ENCODE peak calls at places on chromosome 15, in six cellular contexts. One of them, this sample, is unnamed.

GRCh38 chr15:65862682-65863081 is 6.6 kb upstream of the RAB11A start:
- DNase-seq in transverse colon: peak; percentile 40
- DNase-seq in AG10803: peak; percentile 48
- DNase-seq in ovary: no peak
- DNase-seq in upper lobe of right lung: no peak
- DNase-seq in AG09309: no peak
- DNase-seq in this sample: no peak

GRCh38 chr15:65326844-65327243 is 22.4 kb downstream of the RNU5B-1 start:
- DNase-seq in AG10803: no peak
- DNase-seq in upper lobe of right lung: no peak
- DNase-seq in ovary: no peak
- DNase-seq in AG09309: no peak
- DNase-seq in transverse colon: no peak
- DNase-seq in this sample: no peak

GRCh38 chr15:66948294-66948693 is 117.1 kb upstream of the SMAD3 start:
- DNase-seq in AG10803: peak; percentile 26
- DNase-seq in ovary: no peak
- DNase-seq in upper lobe of right lung: no peak
- DNase-seq in AG09309: no peak
- DNase-seq in transverse colon: no peak
- DNase-seq in this sample: no peak

GRCh38 chr15:44207643-44208042 is 12.6 kb upstream of the FRMD5 start:
- DNase-seq in transverse colon: no peak
- DNase-seq in ovary: no peak
- DNase-seq in AG09309: peak; percentile 46
- DNase-seq in upper lobe of right lung: no peak
- DNase-seq in AG10803: peak; percentile 89
- DNase-seq in this sample: no peak

GRCh38 chr15:62783303-62783957 is 259.1 kb upstream of the TPM1 start:
- DNase-seq in ovary: no peak
- DNase-seq in upper lobe of right lung: no peak
- DNase-seq in AG09309: peak; percentile 80
- DNase-seq in AG10803: peak; percentile 89
- DNase-seq in transverse colon: no peak
- DNase-seq in this sample: no peak

GRCh38 chr15:81385110-81386076 is 11.4 kb upstream of the TMC3 start:
- DNase-seq in transverse colon: peak; percentile 39
- DNase-seq in AG09309: no peak
- DNase-seq in AG10803: no peak
- DNase-seq in upper lobe of right lung: no peak
- DNase-seq in ovary: no peak
- DNase-seq in this sample: no peak

GRCh38 chr15:78991476-78991875 is 46.6 kb upstream of the CTSH start:
- DNase-seq in AG09309: no peak
- DNase-seq in AG10803: no peak
- DNase-seq in transverse colon: no peak
- DNase-seq in ovary: no peak
- DNase-seq in upper lobe of right lung: no peak
- DNase-seq in this sample: no peak

GRCh38 chr15:23734856-23735255 is 47.8 kb upstream of the NDN start:
- DNase-seq in AG09309: no peak
- DNase-seq in transverse colon: no peak
- DNase-seq in upper lobe of right lung: no peak
- DNase-seq in ovary: no peak
- DNase-seq in AG10803: no peak
- DNase-seq in this sample: no peak

GRCh38 chr15:37789392-37789776 is 145.1 kb upstream of the TMCO5A start:
- DNase-seq in AG10803: no peak
- DNase-seq in ovary: no peak
- DNase-seq in upper lobe of right lung: no peak
- DNase-seq in AG09309: no peak
- DNase-seq in transverse colon: no peak
- DNase-seq in this sample: peak; percentile 13

GRCh38 chr15:32107477-32108080 is 77.3 kb downstream of the CHRNA7 start:
- DNase-seq in AG10803: no peak
- DNase-seq in ovary: no peak
- DNase-seq in transverse colon: no peak
- DNase-seq in AG09309: no peak
- DNase-seq in upper lobe of right lung: no peak
- DNase-seq in this sample: no peak

GRCh38 chr15:80977627-80978036 is 12.0 kb downstream of the MESD start:
- DNase-seq in upper lobe of right lung: peak; percentile 74
- DNase-seq in ovary: peak; percentile 36
- DNase-seq in transverse colon: peak; percentile 78
- DNase-seq in AG09309: no peak
- DNase-seq in AG10803: peak; percentile 64
- DNase-seq in this sample: no peak

GRCh38 chr15:80093854-80094418 is 34.5 kb downstream of the ZFAND6 start:
- DNase-seq in ovary: peak; percentile 31
- DNase-seq in AG09309: no peak
- DNase-seq in transverse colon: peak; percentile 49
- DNase-seq in upper lobe of right lung: peak; percentile 69
- DNase-seq in AG10803: no peak
- DNase-seq in this sample: no peak

GRCh38 chr15:44633603-44634002 is 29.9 kb downstream of the SPG11 start:
- DNase-seq in ovary: no peak
- DNase-seq in upper lobe of right lung: no peak
- DNase-seq in AG10803: peak; percentile 72
- DNase-seq in AG09309: peak; percentile 24
- DNase-seq in transverse colon: no peak
- DNase-seq in this sample: no peak

GRCh38 chr15:29109762-29110161 is 159.9 kb downstream of the NSMCE3 start:
- DNase-seq in AG09309: no peak
- DNase-seq in ovary: no peak
- DNase-seq in transverse colon: no peak
- DNase-seq in upper lobe of right lung: no peak
- DNase-seq in AG10803: no peak
- DNase-seq in this sample: no peak

GRCh38 chr15:70480196-70480856 is 283.0 kb downstream of the UACA start:
- DNase-seq in transverse colon: no peak
- DNase-seq in AG09309: no peak
- DNase-seq in upper lobe of right lung: no peak
- DNase-seq in AG10803: no peak
- DNase-seq in ovary: no peak
- DNase-seq in this sample: no peak

GRCh38 chr15:52020253-52021085 is 1.4 kb downstream of the MAPK6 start:
- DNase-seq in AG10803: peak; percentile 46
- DNase-seq in ovary: no peak
- DNase-seq in transverse colon: no peak
- DNase-seq in upper lobe of right lung: no peak
- DNase-seq in AG09309: no peak
- DNase-seq in this sample: no peak

GRCh38 chr15:67146214-67146613 is 80.8 kb downstream of the SMAD3 start:
- DNase-seq in AG10803: peak; percentile 75
- DNase-seq in AG09309: no peak
- DNase-seq in upper lobe of right lung: no peak
- DNase-seq in ovary: peak; percentile 76
- DNase-seq in transverse colon: peak; percentile 63
- DNase-seq in this sample: no peak

GRCh38 chr15:77527164-77527778 is 105.4 kb downstream of the LINGO1 start:
- DNase-seq in AG09309: no peak
- DNase-seq in upper lobe of right lung: peak; percentile 68
- DNase-seq in ovary: peak; percentile 49
- DNase-seq in transverse colon: no peak
- DNase-seq in AG10803: peak; percentile 50
- DNase-seq in this sample: no peak

GRCh38 chr15:76332796-76333195 is 3.8 kb upstream of the ISL2 start:
- DNase-seq in upper lobe of right lung: no peak
- DNase-seq in transverse colon: no peak
- DNase-seq in AG09309: no peak
- DNase-seq in ovary: no peak
- DNase-seq in AG10803: no peak
- DNase-seq in this sample: no peak

GRCh38 chr15:36883705-36884355 is 216.5 kb downstream of the MEIS2 start:
- DNase-seq in ovary: peak; percentile 94
- DNase-seq in upper lobe of right lung: peak; percentile 89
- DNase-seq in transverse colon: peak; percentile 82
- DNase-seq in AG09309: peak; percentile 52
- DNase-seq in AG10803: peak; percentile 86
- DNase-seq in this sample: no peak

GRCh38 chr15:38038659-38039442 is 104.4 kb downstream of the TMCO5A start:
- DNase-seq in ovary: no peak
- DNase-seq in AG09309: peak; percentile 76
- DNase-seq in upper lobe of right lung: no peak
- DNase-seq in AG10803: peak; percentile 86
- DNase-seq in transverse colon: no peak
- DNase-seq in this sample: peak; percentile 55

GRCh38 chr15:65519781-65520299 is 2.4 kb upstream of the DPP8 start:
- DNase-seq in ovary: no peak
- DNase-seq in AG09309: no peak
- DNase-seq in AG10803: no peak
- DNase-seq in transverse colon: no peak
- DNase-seq in upper lobe of right lung: no peak
- DNase-seq in this sample: no peak

GRCh38 chr15:52102468-52102867 is 10.1 kb downstream of the BCL2L10 start:
- DNase-seq in AG10803: peak; percentile 90
- DNase-seq in AG09309: no peak
- DNase-seq in upper lobe of right lung: no peak
- DNase-seq in ovary: no peak
- DNase-seq in transverse colon: no peak
- DNase-seq in this sample: peak; percentile 95

GRCh38 chr15:57045741-57046382 is 127.4 kb downstream of the TCF12 start:
- DNase-seq in AG09309: no peak
- DNase-seq in transverse colon: no peak
- DNase-seq in AG10803: no peak
- DNase-seq in upper lobe of right lung: no peak
- DNase-seq in ovary: no peak
- DNase-seq in this sample: no peak

GRCh38 chr15:75204340-75205063 is 2.8 kb downstream of the C15orf39 start:
- DNase-seq in ovary: peak; percentile 92
- DNase-seq in upper lobe of right lung: peak; percentile 94
- DNase-seq in transverse colon: peak; percentile 96
- DNase-seq in AG10803: peak; percentile 86
- DNase-seq in AG09309: peak; percentile 60
- DNase-seq in this sample: no peak
- H3K4me3 ChIP-seq in ovary: peak overlapping the region; percentile 82
- H3K4me3 ChIP-seq in upper lobe of right lung: peak overlapping the region; percentile 100
- H3K4me3 ChIP-seq in transverse colon: no peak overlapping the region
- H3K4me3 ChIP-seq in AG10803: no peak overlapping the region
- H3K4me3 ChIP-seq in AG09309: no peak overlapping the region
- H3K4me3 ChIP-seq in this sample: no peak overlapping the region

DNA sequence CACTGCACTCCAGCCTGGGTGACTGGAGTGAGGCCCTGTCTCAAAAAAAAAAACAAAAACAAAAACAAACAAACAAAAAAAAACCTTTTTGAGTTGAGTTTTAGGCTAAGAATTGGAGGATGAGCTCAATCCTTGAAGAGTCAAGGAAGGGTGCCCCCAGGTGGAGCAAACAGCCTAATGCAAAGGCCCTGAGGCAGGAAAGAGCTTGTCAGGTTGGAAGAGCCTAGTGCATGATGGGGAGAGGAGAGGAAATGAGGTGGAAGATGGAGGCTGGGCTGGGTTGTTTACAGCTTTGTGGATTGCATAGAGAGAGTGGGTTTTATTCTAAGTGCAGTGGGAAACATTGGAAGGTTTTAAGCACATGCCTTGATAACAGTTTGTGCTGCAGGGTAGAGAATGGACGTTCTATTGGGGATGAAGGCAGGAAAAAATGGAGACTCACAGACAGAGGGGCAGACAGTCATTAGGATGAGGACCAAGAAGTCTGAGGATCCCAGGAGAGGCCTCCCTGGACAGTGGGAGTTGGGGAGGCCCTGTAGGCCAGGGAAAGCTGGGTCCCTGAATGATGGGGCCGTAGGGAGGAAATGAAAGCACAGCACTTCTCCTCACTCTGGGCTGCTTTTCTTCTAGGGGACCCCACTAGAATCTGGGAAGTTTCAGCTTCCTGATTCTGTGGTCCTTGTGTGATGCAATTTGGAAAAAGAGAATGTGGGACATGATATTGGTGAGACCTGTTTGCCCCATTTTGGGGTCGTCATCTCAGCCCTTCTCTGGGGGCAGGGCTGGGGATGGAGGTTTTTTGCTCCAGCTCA is 1.9 kb upstream of the SNX22 start:
- DNase-seq in transverse colon: no peak
- DNase-seq in AG10803: no peak
- DNase-seq in ovary: no peak
- DNase-seq in AG09309: no peak
- DNase-seq in upper lobe of right lung: no peak
- DNase-seq in this sample: no peak
- TF ChIP-seq CTCF in transverse colon: no peak
- TF ChIP-seq CTCF in AG10803: peak; percentile 9
- TF ChIP-seq CTCF in ovary: no peak
- TF ChIP-seq CTCF in AG09309: peak; percentile 16
- TF ChIP-seq CTCF in upper lobe of right lung: peak; percentile 14
- TF ChIP-seq CTCF in this sample: peak; percentile 27

GRCh38 chr15:40306371-40306770 is 1.4 kb downstream of the PLCB2 start:
- DNase-seq in AG10803: no peak
- DNase-seq in ovary: no peak
- DNase-seq in upper lobe of right lung: peak; percentile 64
- DNase-seq in AG09309: no peak
- DNase-seq in transverse colon: no peak
- DNase-seq in this sample: no peak

GRCh38 chr15:40307421-40308165 is at the start of gene PLCB2:
- DNase-seq in AG09309: no peak
- DNase-seq in upper lobe of right lung: peak; percentile 81
- DNase-seq in AG10803: no peak
- DNase-seq in ovary: no peak
- DNase-seq in transverse colon: peak; percentile 55
- DNase-seq in this sample: no peak

GRCh38 chr15:40305281-40305680 is 2.5 kb downstream of the PLCB2 start:
- DNase-seq in upper lobe of right lung: peak; percentile 9
- DNase-seq in AG09309: no peak
- DNase-seq in transverse colon: no peak
- DNase-seq in AG10803: no peak
- DNase-seq in ovary: no peak
- DNase-seq in this sample: no peak

GRCh38 chr15:40308844-40309189 is 1.1 kb upstream of the PLCB2 start:
- DNase-seq in AG10803: no peak
- DNase-seq in ovary: no peak
- DNase-seq in upper lobe of right lung: peak; percentile 80
- DNase-seq in transverse colon: peak; percentile 34
- DNase-seq in AG09309: no peak
- DNase-seq in this sample: no peak

GRCh38 chr15:40306908-40307307 is 827 bp downstream of the PLCB2 start:
- DNase-seq in transverse colon: no peak
- DNase-seq in upper lobe of right lung: peak; percentile 47
- DNase-seq in AG10803: no peak
- DNase-seq in AG09309: no peak
- DNase-seq in ovary: no peak
- DNase-seq in this sample: no peak
- H3K4me3 ChIP-seq in transverse colon: peak overlapping the region; percentile 7
- H3K4me3 ChIP-seq in upper lobe of right lung: peak overlapping the region; percentile 51
- H3K4me3 ChIP-seq in AG10803: no peak overlapping the region
- H3K4me3 ChIP-seq in AG09309: no peak overlapping the region
- H3K4me3 ChIP-seq in ovary: no peak overlapping the region
- H3K4me3 ChIP-seq in this sample: no peak overlapping the region

GRCh38 chr15:94582368-94582767 is 351.0 kb downstream of the MCTP2 start:
- DNase-seq in upper lobe of right lung: no peak
- DNase-seq in AG09309: no peak
- DNase-seq in transverse colon: no peak
- DNase-seq in ovary: no peak
- DNase-seq in AG10803: no peak
- DNase-seq in this sample: no peak

GRCh38 chr15:94580186-94580585 is 348.8 kb downstream of the MCTP2 start:
- DNase-seq in upper lobe of right lung: no peak
- DNase-seq in ovary: no peak
- DNase-seq in transverse colon: no peak
- DNase-seq in AG10803: no peak
- DNase-seq in AG09309: no peak
- DNase-seq in this sample: no peak

GRCh38 chr15:94579261-94579660 is 347.9 kb downstream of the MCTP2 start:
- DNase-seq in AG10803: no peak
- DNase-seq in transverse colon: no peak
- DNase-seq in AG09309: no peak
- DNase-seq in ovary: no peak
- DNase-seq in upper lobe of right lung: no peak
- DNase-seq in this sample: no peak

GRCh38 chr15:94576889-94577533 is 345.6 kb downstream of the MCTP2 start:
- DNase-seq in AG09309: no peak
- DNase-seq in upper lobe of right lung: no peak
- DNase-seq in transverse colon: peak; percentile 10
- DNase-seq in ovary: no peak
- DNase-seq in AG10803: peak; percentile 0
- DNase-seq in this sample: no peak
- TF ChIP-seq CTCF in AG09309: peak; percentile 11
- TF ChIP-seq CTCF in upper lobe of right lung: peak; percentile 67
- TF ChIP-seq CTCF in transverse colon: peak; percentile 40
- TF ChIP-seq CTCF in ovary: no peak
- TF ChIP-seq CTCF in AG10803: peak; percentile 52
- TF ChIP-seq CTCF in this sample: peak; percentile 76

This sample was measured in epithelial cell of proximal tubule.